ENCODE peak calls at places on chromosomes 1 and 21, in four cellular contexts. S is aorta, B is ovary, F is heart left ventricle. Z is an unnamed sample.

GRCh38 chr1:12148160-12148957 is 18.4 kb upstream of the TNFRSF1B start:
- DNase-seq in S (no peak), B (no peak), F (no peak), Z (no peak)

GRCh38 chr1:84672080-84672735 is 18.1 kb downstream of the SSX2IP start:
- DNase-seq in F (no peak), B (no peak), S (no peak), Z (no peak)

GRCh38 chr1:106564192-106564591 is 492.3 kb upstream of the PRMT6 start:
- DNase-seq in B (no peak), S (no peak), F (no peak), Z (no peak)

GRCh38 chr1:156118175-156118868 is 3.8 kb downstream of the LMNA start:
- DNase-seq in S (peak; percentile 56), F (peak; percentile 84), B (no peak), Z (peak; percentile 47)

GRCh38 chr21:27454234-27454633 is 487.3 kb upstream of the ADAMTS5 start:
- DNase-seq in B (no peak), F (no peak), S (no peak), Z (no peak)

GRCh38 chr21:17797967-17798366 is 21.2 kb downstream of the C21orf91 start:
- DNase-seq in F (no peak), S (no peak), B (no peak), Z (no peak)

GRCh38 chr1:220221269-220221668 is 51.0 kb downstream of the RAB3GAP2 start:
- DNase-seq in F (no peak), S (no peak), B (no peak), Z (no peak)

GRCh38 chr1:79259390-79260336 is 253.1 kb upstream of the ADGRL4 start:
- DNase-seq in B (no peak), S (no peak), F (no peak), Z (no peak)

GRCh38 chr1:2097386-2098300 is 47.4 kb downstream of the PRKCZ start:
- DNase-seq in B (no peak), F (no peak), S (no peak), Z (no peak)

GRCh38 chr1:1893997-1894353 is 3.1 kb upstream of the GNB1 start:
- DNase-seq in B (no peak), S (no peak), F (no peak), Z (no peak)

GRCh38 chr21:42653492-42654061 is at the start of gene PDE9A:
- DNase-seq in S (peak; percentile 52), F (no peak), B (peak; percentile 29), Z (peak; percentile 41)

GRCh38 chr1:206502403-206502802 is 4.9 kb upstream of the RASSF5 start:
- DNase-seq in B (no peak), S (peak; percentile 17), F (no peak), Z (no peak)

DNA sequence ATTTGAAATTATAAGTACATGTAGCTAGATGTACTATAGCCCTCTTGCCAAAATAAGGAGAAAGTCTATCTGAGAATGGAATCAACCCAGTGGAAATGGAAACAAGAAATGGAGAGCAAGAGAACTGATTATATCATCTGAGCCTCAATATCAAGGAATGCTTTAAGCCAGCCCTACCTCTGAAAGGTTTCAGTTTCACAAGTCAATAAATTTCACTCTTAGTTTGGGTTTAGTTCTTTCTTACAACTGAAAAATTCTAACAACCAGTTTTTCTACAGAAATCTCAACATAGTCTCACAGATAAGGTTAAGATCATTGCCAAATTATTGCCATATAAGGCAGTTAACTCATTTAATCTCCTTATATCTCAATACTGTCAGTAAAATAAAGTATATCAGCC is 80.0 kb downstream of the EPS15 start:
- DNase-seq in S (no peak), B (no peak), F (no peak), Z (no peak)
- H3K36me3 ChIP-seq in S (peaks cover 2% of the 10 kb centered on the region), B (no peaks in the 10 kb centered on the region), F (no peaks in the 10 kb centered on the region), Z (no peaks in the 10 kb centered on the region)

DNA sequence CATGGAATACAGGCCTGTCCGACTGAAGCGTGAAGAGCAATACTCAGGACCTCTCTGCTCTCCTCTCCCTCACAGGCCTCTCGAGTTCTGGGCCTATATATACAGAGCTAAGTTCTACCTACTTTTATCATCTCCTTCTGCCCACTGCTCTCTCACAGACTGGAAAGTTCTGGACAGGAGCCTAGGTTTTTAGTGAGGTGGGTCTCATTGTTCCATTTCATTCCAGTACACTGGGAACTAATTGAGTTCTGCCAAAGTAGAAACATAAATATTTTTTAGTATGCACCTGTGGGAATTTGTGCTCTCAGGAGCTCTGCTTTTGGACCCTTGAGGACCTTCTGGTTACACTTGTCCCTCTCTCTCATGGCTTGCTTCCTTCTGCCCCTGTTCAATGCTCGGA is at the start of gene TEDDM1:
- DNase-seq in S (no peak), F (no peak), B (no peak), Z (no peak)
- H3K27me3 ChIP-seq in S (no peaks in the 10 kb centered on the region), F (no peaks in the 10 kb centered on the region), B (no peaks in the 10 kb centered on the region), Z (no peaks in the 10 kb centered on the region)

GRCh38 chr1:82733645-82734044 is 932.9 kb downstream of the ADGRL2 start:
- DNase-seq in B (no peak), F (no peak), S (no peak), Z (no peak)
- H3K36me3 ChIP-seq in B (no peaks in the 10 kb centered on the region), F (no peaks in the 10 kb centered on the region), S (no peaks in the 10 kb centered on the region), Z (no peaks in the 10 kb centered on the region)

DNA sequence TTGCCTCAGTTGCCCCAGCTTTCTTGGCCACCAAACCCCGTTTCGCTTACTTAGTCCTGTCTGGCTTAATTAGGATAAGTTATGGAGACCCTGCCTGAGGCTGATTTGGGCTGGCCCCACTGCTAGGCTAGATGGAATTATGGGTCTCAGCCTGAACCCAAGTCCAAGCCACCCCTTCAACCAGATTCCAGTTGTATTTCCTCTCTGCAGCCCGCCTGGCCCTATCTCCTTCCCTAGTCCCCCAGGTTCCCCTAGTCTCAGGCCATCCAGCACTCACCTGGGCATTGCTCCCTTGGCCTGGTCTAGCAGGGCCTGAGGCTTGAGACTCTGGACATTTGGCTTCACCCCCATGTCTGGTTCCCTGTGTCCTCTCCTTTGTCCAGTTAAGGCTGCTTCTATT is 111.7 kb upstream of the IPO9 start:
- DNase-seq in S (no peak), F (peak; percentile 7), B (no peak), Z (no peak)
- H3K27me3 ChIP-seq in S (no peaks in the 10 kb centered on the region), F (no peaks in the 10 kb centered on the region), B (no peaks in the 10 kb centered on the region), Z (no peaks in the 10 kb centered on the region)

GRCh38 chr1:24903560-24903954 is 26.5 kb downstream of the RUNX3 start:
- DNase-seq in B (no peak), F (no peak), S (peak; percentile 11), Z (no peak)
- H3K36me3 ChIP-seq in B (no peaks in the 10 kb centered on the region), F (no peaks in the 10 kb centered on the region), S (no peaks in the 10 kb centered on the region), Z (no peaks in the 10 kb centered on the region)

GRCh38 chr21:19198801-19199200 is 795.2 kb upstream of the TMPRSS15 start:
- DNase-seq in S (no peak), F (no peak), B (no peak), Z (no peak)
- H3K27me3 ChIP-seq in S (no peaks in the 10 kb centered on the region), F (no peaks in the 10 kb centered on the region), B (no peaks in the 10 kb centered on the region), Z (no peaks in the 10 kb centered on the region)

GRCh38 chr21:32334980-32335471 is 36.4 kb downstream of the MRAP start:
- DNase-seq in F (no peak), S (no peak), B (no peak), Z (no peak)
- H3K36me3 ChIP-seq in F (no peaks in the 10 kb centered on the region), S (peaks cover 6% of the 10 kb centered on the region), B (no peaks in the 10 kb centered on the region), Z (no peaks in the 10 kb centered on the region)

GRCh38 chr1:3660704-3661103 is 8.4 kb downstream of the TP73 start:
- DNase-seq in S (no peak), F (no peak), B (no peak), Z (no peak)

GRCh38 chr1:3657578-3658230 is 5.4 kb downstream of the TP73 start:
- DNase-seq in B (no peak), S (peak; percentile 26), F (no peak), Z (no peak)

GRCh38 chr1:3658231-3658615 is 5.9 kb downstream of the TP73 start:
- DNase-seq in B (no peak), F (no peak), S (peak; percentile 12), Z (no peak)

GRCh38 chr1:3657096-3657475 is 4.8 kb downstream of the TP73 start:
- DNase-seq in B (no peak), F (no peak), S (peak; percentile 36), Z (no peak)

DNA sequence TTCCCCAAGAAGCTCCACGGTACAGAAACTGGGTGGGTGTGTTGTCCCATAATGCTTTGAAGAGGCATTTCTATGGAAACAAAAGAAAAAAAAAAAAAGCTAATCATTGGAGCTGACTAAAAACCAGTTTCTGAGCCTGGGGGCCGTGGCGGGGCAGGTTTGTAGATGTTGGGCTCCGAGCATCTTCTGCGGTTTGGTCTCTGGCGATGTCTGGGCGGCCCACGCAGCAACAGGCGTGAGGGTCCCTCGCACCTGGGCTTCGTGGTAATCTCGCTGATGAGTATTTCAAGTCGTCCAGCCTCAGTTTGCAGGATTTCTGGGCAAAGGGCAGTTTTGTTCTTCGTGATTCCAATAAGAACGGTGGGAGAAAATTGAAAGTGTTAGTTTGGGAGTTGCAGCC is 6.8 kb downstream of the TP73 start:
- DNase-seq in B (no peak), F (no peak), S (peak; percentile 32), Z (no peak)
- H3K27me3 ChIP-seq in B (no peaks in the 10 kb centered on the region), F (peaks cover 3% of the 10 kb centered on the region), S (no peaks in the 10 kb centered on the region), Z (no peaks in the 10 kb centered on the region)

GRCh38 chr1:77571642-77572041 is 110.8 kb downstream of the ZZZ3 start:
- DNase-seq in F (no peak), B (no peak), S (no peak), Z (no peak)
- H3K36me3 ChIP-seq in F (no peaks in the 10 kb centered on the region), B (no peaks in the 10 kb centered on the region), S (no peaks in the 10 kb centered on the region), Z (no peaks in the 10 kb centered on the region)

GRCh38 chr1:94243665-94244064 is 6.3 kb upstream of the ARHGAP29 start:
- DNase-seq in F (no peak), B (no peak), S (no peak), Z (no peak)
- H3K27me3 ChIP-seq in F (no peaks in the 10 kb centered on the region), B (no peaks in the 10 kb centered on the region), S (no peaks in the 10 kb centered on the region), Z (no peaks in the 10 kb centered on the region)